ENCODE peak calls at places on chromosomes 13 and 19, in seven cellular contexts. G, R, L, P, V, S and T are unnamed samples.

GRCh38 chr13:41694902-41695301 is 237.6 kb downstream of the RGCC start:
- DNase-seq in G (no peak), R (peak; percentile 0), L (peak; percentile 97), P (no peak), V (no peak), S (no peak), T (no peak)

GRCh38 chr19:7790416-7790815 is 27.4 kb downstream of the CLEC4M start:
- DNase-seq in G (no peak), R (no peak), L (no peak), P (no peak), V (no peak), S (no peak), T (no peak)

GRCh38 chr19:29098863-29099481 is 114.0 kb downstream of the UQCRFS1 start:
- DNase-seq in G (no peak), R (no peak), L (peak; percentile 90), P (no peak), V (no peak), S (no peak), T (no peak)

GRCh38 chr13:41614671-41615519 is 157.5 kb downstream of the RGCC start:
- DNase-seq in G (no peak), R (no peak), L (peak; percentile 59), P (no peak), V (no peak), S (no peak), T (no peak)

GRCh38 chr19:2321565-2322283 is 6.7 kb downstream of the LSM7 start:
- DNase-seq in G (no peak), R (no peak), L (no peak), P (no peak), V (no peak), S (no peak), T (no peak)

GRCh38 chr13:37448072-37448471 is 150.5 kb downstream of the POSTN start:
- DNase-seq in G (no peak), R (no peak), L (peak; percentile 9), P (no peak), V (no peak), S (no peak), T (no peak)

GRCh38 chr19:31529121-31529520 is 179.9 kb upstream of the TSHZ3 start:
- DNase-seq in G (no peak), R (no peak), L (no peak), P (no peak), V (no peak), S (no peak), T (no peak)

GRCh38 chr13:25335856-25336255 is 34.4 kb downstream of the NUP58 start:
- DNase-seq in G (no peak), R (no peak), L (no peak), P (no peak), V (no peak), S (no peak), T (no peak)

GRCh38 chr13:45544520-45544919 is 71.0 kb downstream of the ERICH6B start:
- DNase-seq in G (no peak), R (no peak), L (no peak), P (no peak), V (no peak), S (no peak), T (no peak)